ENCODE peak calls at places on chromosomes 6 and 20, in four cellular contexts. P is NCI-H460; K is stimulated activated CD4-positive, alpha-beta T cell treated with anti-CD3 and anti-CD28 coated beads, Interleukin-15, amount 100 ng/mL, for 24 hours; Q is HT-29. F is an unnamed sample.

GRCh38 chr6:88166493-88166900 is 350 bp upstream of the CNR1 start:
- DNase-seq in P (no peak), Q (no peak), K (peak), F (peak)

GRCh38 chr6:124941259-124941658 is 21.0 kb upstream of the RNF217 start:
- DNase-seq in P (no peak), Q (no peak), K (no peak), F (no peak)

GRCh38 chr6:106118835-106119443 is 32.8 kb downstream of the PRDM1 start:
- DNase-seq in Q (no peak), K (peak), P (no peak), F (no peak)

GRCh38 chr20:49724637-49725606 is 11.2 kb upstream of the B4GALT5 start:
- DNase-seq in P (no peak), Q (no peak), K (peak), F (peak)

GRCh38 chr20:6466065-6466810 is 301.2 kb upstream of the BMP2 start:
- DNase-seq in P (peak), Q (peak), K (no peak), F (no peak)

GRCh38 chr6:142881290-142881689 is 63.7 kb downstream of the HIVEP2 start:
- DNase-seq in P (no peak), K (no peak), Q (no peak), F (no peak)

GRCh38 chr6:144151010-144151727 is 852 bp downstream of the STX11 start:
- DNase-seq in P (no peak), K (peak), Q (peak), F (no peak)

GRCh38 chr20:615494-615893 is 5.4 kb upstream of the TCF15 start:
- DNase-seq in K (no peak), P (no peak), Q (no peak), F (no peak)

GRCh38 chr6:74979065-74979766 is 226.6 kb downstream of the COL12A1 start:
- DNase-seq in Q (no peak), K (no peak), P (no peak), F (no peak)

GRCh38 chr20:61583356-61583755 is 331.3 kb downstream of the CDH4 start:
- DNase-seq in K (no peak), P (no peak), Q (no peak), F (no peak)

GRCh38 chr20:34328928-34329677 is 25.9 kb upstream of the AHCY start:
- DNase-seq in K (no peak), Q (no peak), P (no peak), F (no peak)

GRCh38 chr20:50144362-50144761 is 9.2 kb downstream of the PEDS1 start:
- DNase-seq in Q (no peak), K (no peak), P (peak), F (no peak)

GRCh38 chr6:85923013-85923430 is 280.3 kb upstream of the SYNCRIP start:
- DNase-seq in K (peak), P (peak), Q (peak), F (peak)

GRCh38 chr6:28838289-28838633 is 85.5 kb downstream of the TRIM27 start:
- DNase-seq in P (peak), K (peak), Q (peak), F (peak)

GRCh38 chr6:78810146-78810545 is 57.2 kb upstream of the IRAK1BP1 start:
- DNase-seq in K (no peak), Q (peak), P (peak), F (peak)

GRCh38 chr6:131862486-131862885 is 54.7 kb downstream of the ENPP1 start:
- DNase-seq in Q (peak), K (no peak), P (no peak), F (no peak)

GRCh38 chr6:8400663-8401062 is 34.7 kb downstream of the SLC35B3 start:
- DNase-seq in P (no peak), K (no peak), Q (no peak), F (no peak)

GRCh38 chr20:20731945-20732296 is 19.5 kb upstream of the RALGAPA2 start:
- DNase-seq in P (no peak), K (no peak), Q (no peak), F (no peak)

GRCh38 chr20:57431539-57431835 is 40.3 kb downstream of the RBM38 start:
- DNase-seq in P (no peak), K (no peak), Q (no peak), F (no peak)

F was measured in nephron progenitor cell.